ENCODE peak calls at places on chromosomes 11 and 22, in eight cellular contexts. Q is Kasumi-1; C is stimulated activated CD8-positive, alpha-beta memory T cell treated with anti-CD3 and anti-CD28 coated beads, Interleukin-12 subunit alpha, Interleukin-12 subunit beta, amount 100 ng/mL, for 1 hour; D is cardiac fibroblast; B is globus pallidus; T is heart right ventricle; V is left ventricle myocardium inferior; H is effector memory CD8-positive, alpha-beta T cell. R is an unnamed sample.

GRCh38 chr11:11520231-11521015 is 101.4 kb downstream of the GALNT18 start:
- DNase-seq in T (no peak), Q (peak), V (no peak), D (no peak), H (no peak), B (no peak), C (no peak), R (no peak)

GRCh38 chr11:87020764-87021365 is 16.9 kb upstream of the TMEM135 start:
- DNase-seq in C (no peak), B (no peak), D (no peak), T (no peak), V (no peak), Q (no peak), H (no peak), R (no peak)

GRCh38 chr22:43830931-43831560 is 18.9 kb upstream of the EFCAB6 start:
- DNase-seq in H (no peak), B (no peak), Q (no peak), T (no peak), D (no peak), C (no peak), V (no peak), R (no peak)

GRCh38 chr11:13857828-13858227 is 104.7 kb upstream of the SPON1 start:
- DNase-seq in T (no peak), B (no peak), H (no peak), V (no peak), C (no peak), D (no peak), Q (no peak), R (no peak)

GRCh38 chr11:61955416-61956135 is 5.4 kb downstream of the BEST1 start:
- DNase-seq in H (no peak), B (no peak), C (no peak), D (no peak), Q (no peak), V (no peak), T (no peak), R (no peak)

GRCh38 chr11:81071641-81072040 is 1630.8 kb upstream of the TENM4 start:
- DNase-seq in B (no peak), D (no peak), H (no peak), Q (no peak), V (no peak), C (no peak), T (no peak), R (no peak)

GRCh38 chr11:17102447-17102846 is 25.0 kb upstream of the RPS13 start:
- DNase-seq in V (no peak), C (no peak), T (no peak), H (no peak), B (no peak), Q (no peak), D (peak), R (no peak)

GRCh38 chr22:24156146-24156914 is 25.0 kb upstream of the SUSD2 start:
- DNase-seq in B (no peak), T (no peak), V (peak), H (peak), Q (no peak), D (peak), C (peak), R (peak)

GRCh38 chr11:10050561-10050960 is 243.5 kb downstream of the SBF2 start:
- DNase-seq in B (no peak), Q (no peak), H (no peak), V (no peak), C (no peak), D (no peak), T (no peak), R (no peak)

GRCh38 chr22:50314455-50315288 is 7.2 kb upstream of the PLXNB2 start:
- DNase-seq in T (no peak), H (peak), V (peak), C (peak), D (no peak), Q (peak), B (no peak), R (peak)

R was measured in DND-41.